ENCODE peak calls at places on chromosome 11, in four cellular contexts. P is GM12878, J is K562, M is HepG2. Y is an unnamed sample.

GRCh38 chr11:26766996-26767395 is 45.1 kb upstream of the SLC5A12 start:
- DNase-seq in P (no peak), J (no peak), M (no peak), Y (no peak)

GRCh38 chr11:78539566-78539965 is 35.1 kb downstream of the NARS2 start:
- DNase-seq in P (no peak), J (no peak), M (peak; percentile 6), Y (no peak)

GRCh38 chr11:14703731-14704130 is 60.1 kb downstream of the PDE3B start:
- DNase-seq in P (no peak), J (no peak), M (no peak), Y (no peak)

GRCh38 chr11:130995266-130995665 is 79.0 kb upstream of the SNX19 start:
- DNase-seq in P (no peak), J (no peak), M (no peak), Y (no peak)

GRCh38 chr11:38323961-38324761 is 1726.1 kb upstream of the RAG2 start:
- DNase-seq in P (no peak), J (no peak), M (no peak), Y (no peak)

GRCh38 chr11:62012451-62013265 is 45.2 kb upstream of the FTH1 start:
- DNase-seq in P (no peak), J (no peak), M (peak; percentile 67), Y (no peak)

GRCh38 chr11:86592659-86593451 is 79.6 kb downstream of the ME3 start:
- DNase-seq in P (peak; percentile 96), J (peak; percentile 64), M (peak; percentile 98), Y (no peak)

GRCh38 chr11:96275807-96276594 is 67.0 kb downstream of the MAML2 start:
- DNase-seq in P (no peak), J (no peak), M (no peak), Y (no peak)

GRCh38 chr11:115572551-115572950 is 68.3 kb upstream of the CADM1 start:
- DNase-seq in P (no peak), J (no peak), M (no peak), Y (no peak)

GRCh38 chr11:36191941-36192340 is 97.3 kb downstream of the COMMD9 start:
- DNase-seq in P (no peak), J (no peak), M (no peak), Y (no peak)

GRCh38 chr11:14012836-14013235 is 50.3 kb downstream of the SPON1 start:
- DNase-seq in P (no peak), J (no peak), M (no peak), Y (no peak)

GRCh38 chr11:111541209-111542061 is 915 bp downstream of the LAYN start:
- DNase-seq in P (no peak), J (no peak), M (no peak), Y (peak; percentile 67)

GRCh38 chr11:49432242-49432848 is 223.9 kb upstream of the FOLH1 start:
- DNase-seq in P (no peak), J (no peak), M (no peak), Y (no peak)

GRCh38 chr11:124536520-124536919 is 6.9 kb downstream of the OR8B12 start:
- DNase-seq in P (no peak), J (no peak), M (peak; percentile 69), Y (peak; percentile 59)

GRCh38 chr11:134215836-134216235 is 7.9 kb downstream of the NCAPD3 start:
- DNase-seq in P (no peak), J (no peak), M (no peak), Y (no peak)

GRCh38 chr11:1696608-1697570 is at the start of gene KRTAP5-6:
- DNase-seq in P (no peak), J (no peak), M (no peak), Y (no peak)

GRCh38 chr11:11640996-11641395 is 19.2 kb upstream of the GALNT18 start:
- DNase-seq in P (no peak), J (no peak), M (no peak), Y (no peak)

GRCh38 chr11:130897262-130898182 is 18.8 kb downstream of the SNX19 start:
- DNase-seq in P (no peak), J (no peak), M (no peak), Y (no peak)

GRCh38 chr11:68904458-68904847 is 762 bp downstream of the IGHMBP2 start:
- DNase-seq in P (no peak), J (peak; percentile 56), M (no peak), Y (no peak)

GRCh38 chr11:1171985-1172728 is 14.4 kb downstream of the MUC5AC start:
- DNase-seq in P (no peak), J (no peak), M (no peak), Y (no peak)

GRCh38 chr11:116326146-116326545 is 446.6 kb downstream of the BUD13 start:
- DNase-seq in P (no peak), J (no peak), M (no peak), Y (no peak)

GRCh38 chr11:101003468-101003867 is 126.1 kb downstream of the PGR start:
- DNase-seq in P (no peak), J (no peak), M (peak; percentile 9), Y (no peak)

GRCh38 chr11:109421981-109422590 is at the start of gene C11orf87:
- DNase-seq in P (no peak), J (no peak), M (no peak), Y (peak; percentile 23)

GRCh38 chr11:26287067-26287518 is 44.8 kb upstream of the ANO3 start:
- DNase-seq in P (no peak), J (no peak), M (no peak), Y (no peak)

GRCh38 chr11:72238492-72239295 is 5.3 kb downstream of the PHOX2A start:
- DNase-seq in P (no peak), J (no peak), M (no peak), Y (no peak)

GRCh38 chr11:77395460-77396175 is 78.3 kb downstream of the PAK1 start:
- DNase-seq in P (no peak), J (no peak), M (no peak), Y (no peak)

GRCh38 chr11:10051868-10052586 is 242.0 kb downstream of the SBF2 start:
- DNase-seq in P (no peak), J (no peak), M (no peak), Y (no peak)

GRCh38 chr11:17020831-17021230 is 6.6 kb upstream of the PLEKHA7 start:
- DNase-seq in P (no peak), J (no peak), M (no peak), Y (no peak)

GRCh38 chr11:70183483-70184176 is 19.5 kb upstream of the FADD start:
- DNase-seq in P (no peak), J (no peak), M (no peak), Y (no peak)

GRCh38 chr11:131561486-131561885 is 191.1 kb downstream of the NTM start:
- DNase-seq in P (no peak), J (no peak), M (no peak), Y (no peak)

GRCh38 chr11:105100206-105100605 is 39.4 kb downstream of the CARD18 start:
- DNase-seq in P (no peak), J (no peak), M (no peak), Y (no peak)

GRCh38 chr11:115965754-115966504 is 461.7 kb upstream of the CADM1 start:
- DNase-seq in P (no peak), J (no peak), M (no peak), Y (no peak)

GRCh38 chr11:15472405-15472799 is 357.7 kb downstream of the INSC start:
- DNase-seq in P (no peak), J (no peak), M (no peak), Y (no peak)

GRCh38 chr11:60077216-60077817 is 11.1 kb upstream of the MS4A2 start:
- DNase-seq in P (no peak), J (no peak), M (no peak), Y (no peak)

DNA sequence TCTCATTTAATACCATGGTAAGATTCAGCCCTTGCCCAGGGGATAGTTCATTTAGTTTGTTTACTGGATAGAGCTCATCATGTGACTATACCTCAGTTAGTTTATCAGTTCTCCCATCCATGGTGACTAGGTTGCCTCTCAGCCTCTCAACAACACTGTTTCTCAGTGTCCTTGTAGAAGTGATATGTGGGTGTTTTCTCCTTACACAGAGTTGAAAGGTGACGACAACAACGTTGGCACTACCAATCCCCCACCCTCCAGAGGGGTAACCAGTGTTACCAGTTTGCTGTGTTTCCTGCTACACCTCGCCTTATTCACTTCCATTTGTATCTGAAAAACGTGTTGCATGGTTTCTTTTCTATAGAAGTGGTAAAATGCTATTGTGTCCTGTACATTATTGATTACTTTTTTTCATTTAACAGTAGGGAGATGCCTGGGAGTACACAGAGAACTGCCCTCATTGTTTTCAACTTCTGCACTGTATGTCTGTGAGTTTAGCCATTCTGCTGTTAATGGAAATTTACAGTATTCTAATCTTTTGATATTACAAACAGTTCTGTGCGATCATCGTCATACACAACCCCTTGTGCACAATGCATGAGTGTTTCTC is 11.6 kb downstream of the NEAT1 start:
- DNase-seq in P (no peak), J (no peak), M (no peak), Y (no peak)
- TF ChIP-seq POLR2A in P (no peak), J (peak; percentile 71), M (peak; percentile 59), Y (no peak)

GRCh38 chr11:8033791-8034585 is 46.9 kb downstream of the EIF3F start:
- DNase-seq in P (no peak), J (no peak), M (no peak), Y (peak; percentile 41)
- TF ChIP-seq HDAC6 in P (no peak), J (no peak), M (no peak), Y (no peak)

GRCh38 chr11:58921778-58922390 is 17.4 kb upstream of the GLYATL1 start:
- DNase-seq in P (no peak), J (no peak), M (no peak), Y (no peak)

GRCh38 chr11:58924230-58924629 is 15.1 kb upstream of the GLYATL1 start:
- DNase-seq in P (no peak), J (no peak), M (no peak), Y (no peak)

GRCh38 chr11:58923300-58923788 is 15.9 kb upstream of the GLYATL1 start:
- DNase-seq in P (no peak), J (peak; percentile 20), M (peak; percentile 13), Y (peak; percentile 57)

GRCh38 chr11:58919980-58920379 is 19.3 kb upstream of the GLYATL1 start:
- DNase-seq in P (no peak), J (no peak), M (no peak), Y (no peak)

DNA sequence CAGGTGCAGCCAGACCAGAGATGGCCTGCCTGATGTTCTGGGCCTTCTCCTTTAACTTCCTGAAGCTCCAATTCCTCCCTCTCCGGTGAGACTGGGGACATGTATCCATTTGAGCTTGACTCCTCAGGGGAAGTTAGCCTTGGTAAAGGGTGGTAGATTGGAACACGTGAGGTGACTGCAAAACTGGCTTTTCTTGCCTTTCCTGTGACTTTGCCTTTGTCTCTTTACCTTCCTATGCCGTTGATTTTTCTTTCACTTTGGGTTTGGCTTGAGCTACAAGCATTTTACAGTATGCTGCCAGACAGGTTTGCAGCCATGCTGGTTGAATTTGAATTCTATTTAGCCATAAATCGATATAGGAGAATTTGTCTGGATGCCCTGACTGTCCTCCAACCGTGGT is 16.8 kb upstream of the GLYATL1 start:
- DNase-seq in P (no peak), J (no peak), M (no peak), Y (no peak)
- TF ChIP-seq POLR2AphosphoS5 in P (no peak), J (no peak), M (no peak), Y (no peak)

DNA sequence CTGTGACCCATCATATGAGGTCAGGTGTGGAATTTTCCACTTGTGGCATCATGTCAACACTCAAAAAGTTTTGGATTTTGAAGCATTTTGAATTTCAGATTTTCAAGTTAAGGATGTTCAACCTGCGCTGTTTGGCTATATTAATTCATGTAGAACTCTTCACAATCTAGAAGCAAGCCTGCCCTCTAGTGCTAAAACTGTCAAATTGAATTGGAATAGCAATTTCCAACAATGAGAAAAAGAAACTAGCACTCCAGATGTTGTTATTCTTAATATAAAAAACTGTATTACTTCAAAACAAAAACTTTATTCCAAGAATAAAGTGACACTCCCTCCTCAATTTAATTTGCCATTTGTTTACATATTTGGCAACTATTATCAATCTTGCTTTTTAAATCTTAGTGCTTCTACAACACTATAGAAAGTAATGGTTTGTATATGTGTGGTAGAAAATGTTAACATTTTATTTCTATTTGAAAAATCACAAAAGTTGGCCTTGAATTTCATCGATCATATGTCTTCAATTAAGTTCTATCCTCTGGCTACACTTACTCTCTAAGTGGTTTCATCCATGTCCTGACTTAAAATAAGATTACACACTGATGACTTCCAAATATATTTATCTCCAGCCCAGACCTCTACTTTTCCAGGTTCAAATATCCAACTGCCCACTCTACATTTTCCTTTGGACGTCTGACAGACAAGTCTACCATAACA is 36.6 kb downstream of the DCUN1D5 start:
- DNase-seq in P (no peak), J (peak; percentile 21), M (peak; percentile 32), Y (no peak)
- TF ChIP-seq POLR2A in P (no peak), J (no peak), M (no peak), Y (no peak)